ENCODE peak calls at places on chromosomes 16 and 17, in eight cellular contexts. S, O, B, L, C, W, A and F are unnamed samples.

GRCh38 chr16:4699030-4699556 is 5.7 kb downstream of the NUDT16L1 start:
- DNase-seq in S (no peak), O (no peak), B (no peak), L (no peak), C (no peak), W (no peak), A (no peak), F (no peak)

GRCh38 chr16:82867425-82867824 is 240.7 kb downstream of the CDH13 start:
- DNase-seq in S (no peak), O (no peak), B (no peak), L (no peak), C (no peak), W (no peak), A (no peak), F (no peak)

GRCh38 chr17:14428640-14429029 is 127.8 kb downstream of the HS3ST3B1 start:
- DNase-seq in S (no peak), O (no peak), B (peak; percentile 55), L (no peak), C (no peak), W (no peak), A (no peak), F (no peak)

GRCh38 chr17:36485027-36485426 is 1.5 kb upstream of the ZNHIT3 start:
- DNase-seq in S (no peak), O (no peak), B (no peak), L (no peak), C (no peak), W (no peak), A (no peak), F (no peak)

GRCh38 chr17:67221062-67221998 is 23.7 kb downstream of the HELZ start:
- DNase-seq in S (no peak), O (no peak), B (no peak), L (no peak), C (no peak), W (no peak), A (no peak), F (peak; percentile 21)

GRCh38 chr16:85046957-85047866 is 19.6 kb downstream of the KIAA0513 start:
- DNase-seq in S (no peak), O (no peak), B (peak; percentile 23), L (peak; percentile 76), C (no peak), W (no peak), A (no peak), F (no peak)

GRCh38 chr17:72878975-72879660 is 213.4 kb downstream of the SLC39A11 start:
- DNase-seq in S (no peak), O (no peak), B (no peak), L (no peak), C (no peak), W (no peak), A (no peak), F (no peak)

GRCh38 chr16:89261691-89262563 is 44.4 kb downstream of the ZNF778 start:
- DNase-seq in S (no peak), O (no peak), B (no peak), L (peak; percentile 40), C (no peak), W (no peak), A (no peak), F (no peak)

GRCh38 chr16:25006504-25007055 is 8.6 kb downstream of the ARHGAP17 start:
- DNase-seq in S (no peak), O (no peak), B (no peak), L (no peak), C (no peak), W (no peak), A (no peak), F (peak; percentile 81)

GRCh38 chr17:69909389-69909788 is 165.6 kb upstream of the KCNJ16 start:
- DNase-seq in S (no peak), O (no peak), B (no peak), L (no peak), C (no peak), W (no peak), A (no peak), F (no peak)

GRCh38 chr16:20901068-20901440 is 483 bp downstream of the LYRM1 start:
- DNase-seq in S (no peak), O (no peak), B (peak; percentile 47), L (no peak), C (no peak), W (no peak), A (peak; percentile 1), F (no peak)

GRCh38 chr16:66326995-66327513 is 39.4 kb upstream of the CDH5 start:
- DNase-seq in S (no peak), O (no peak), B (no peak), L (no peak), C (no peak), W (no peak), A (no peak), F (no peak)

GRCh38 chr17:73354423-73355284 is 42.9 kb upstream of the CDC42EP4 start:
- DNase-seq in S (no peak), O (no peak), B (no peak), L (no peak), C (no peak), W (no peak), A (no peak), F (no peak)

GRCh38 chr16:11190585-11191565 is 65.1 kb downstream of the SOCS1 start:
- DNase-seq in S (no peak), O (no peak), B (no peak), L (no peak), C (no peak), W (no peak), A (no peak), F (peak; percentile 31)

GRCh38 chr16:89759742-89760366 is 38.5 kb downstream of the ZNF276 start:
- DNase-seq in S (no peak), O (no peak), B (no peak), L (no peak), C (no peak), W (no peak), A (no peak), F (no peak)

GRCh38 chr16:47565454-47565853 is 104.3 kb downstream of the PHKB start:
- DNase-seq in S (no peak), O (no peak), B (no peak), L (no peak), C (peak; percentile 83), W (no peak), A (no peak), F (peak; percentile 73)

GRCh38 chr16:30794634-30795033 is 7.6 kb upstream of the ZNF629 start:
- DNase-seq in S (no peak), O (no peak), B (no peak), L (no peak), C (no peak), W (no peak), A (no peak), F (no peak)

GRCh38 chr16:11134722-11135121 is 121.3 kb downstream of the SOCS1 start:
- DNase-seq in S (no peak), O (no peak), B (no peak), L (no peak), C (no peak), W (no peak), A (no peak), F (no peak)

GRCh38 chr16:88596477-88596876 is 26.3 kb downstream of the ZC3H18 start:
- DNase-seq in S (no peak), O (no peak), B (no peak), L (no peak), C (no peak), W (no peak), A (no peak), F (no peak)

GRCh38 chr17:75090871-75091854 is 3.4 kb downstream of the SLC16A5 start:
- DNase-seq in S (no peak), O (no peak), B (no peak), L (peak; percentile 57), C (no peak), W (no peak), A (no peak), F (no peak)

DNA sequence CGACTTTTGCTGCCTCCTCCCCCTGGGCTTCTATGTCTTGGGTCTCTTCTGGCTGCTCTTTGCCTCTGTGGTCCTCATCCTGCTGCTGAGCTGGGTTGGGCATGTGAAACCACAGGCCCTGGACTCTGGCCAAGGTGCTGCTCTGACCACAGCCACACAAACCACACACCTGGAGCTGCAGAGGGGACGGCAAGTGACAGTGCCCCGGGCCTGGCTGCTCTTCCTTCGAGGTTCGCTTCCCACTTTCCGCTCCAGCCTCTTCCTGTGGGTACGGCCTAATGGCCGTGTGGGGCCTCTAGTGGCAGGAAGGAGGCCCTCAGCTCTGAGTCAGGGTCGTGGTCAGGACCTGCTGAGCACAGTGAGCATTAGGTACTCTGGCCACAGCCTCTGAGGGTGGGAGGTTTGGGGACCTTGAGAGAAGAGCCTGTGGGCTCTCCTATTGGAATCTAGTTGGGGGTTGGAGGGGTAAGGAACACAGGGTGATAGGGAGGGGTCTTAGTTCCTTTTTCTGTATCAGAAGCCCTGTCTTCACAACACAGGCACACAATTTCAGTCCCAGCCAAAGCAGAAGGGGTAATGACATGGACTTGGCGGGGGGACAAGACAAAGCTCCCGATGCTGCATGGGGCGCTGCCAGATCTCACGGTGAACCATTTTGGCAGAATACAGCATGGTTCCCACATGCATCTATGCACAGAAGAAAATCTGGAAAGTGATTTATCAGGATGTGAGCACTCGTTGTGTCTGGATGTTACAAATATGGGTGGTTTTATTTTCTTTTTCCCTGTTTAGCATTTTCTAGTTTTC is 2.3 kb downstream of the GP1BA start:
- DNase-seq in S (no peak), O (no peak), B (no peak), L (peak; percentile 69), C (no peak), W (no peak), A (no peak), F (no peak)
- H3K4me3 ChIP-seq in S (no peak overlapping the region), O (no peak overlapping the region), B (no peak overlapping the region), L (no peak overlapping the region), C (no peak overlapping the region), W (no peak overlapping the region), A (no peak overlapping the region), F (no peak overlapping the region)

DNA sequence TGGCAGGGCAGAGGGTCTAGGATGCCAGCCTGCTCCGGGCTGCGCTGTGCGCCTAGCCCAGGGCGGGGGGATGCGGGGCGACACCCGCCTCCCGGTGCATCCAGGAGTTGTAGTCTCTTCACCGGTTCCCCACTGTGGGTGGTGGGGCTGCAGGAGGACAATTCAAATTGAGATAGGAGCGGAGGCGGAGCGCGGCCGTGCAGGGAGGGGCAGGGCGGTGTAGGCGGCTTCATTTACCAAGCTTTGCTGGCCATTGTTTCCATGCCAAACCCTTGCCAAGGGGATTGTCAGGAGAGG is 2047.4 kb downstream of the TP53TG3F start:
- DNase-seq in S (no peak), O (no peak), B (no peak), L (no peak), C (no peak), W (no peak), A (no peak), F (no peak)
- H3K9me3 ChIP-seq in S (peaks cover 30% of the 10 kb centered on the region), O (peaks cover 34% of the 10 kb centered on the region), B (no peaks in the 10 kb centered on the region), L (no peaks in the 10 kb centered on the region), C (no peaks in the 10 kb centered on the region), W (peaks cover 14% of the 10 kb centered on the region), A (no peaks in the 10 kb centered on the region), F (no peaks in the 10 kb centered on the region)

GRCh38 chr17:41176744-41177387 is 1.2 kb downstream of the KRTAP4-2 start:
- DNase-seq in S (no peak), O (no peak), B (no peak), L (no peak), C (no peak), W (no peak), A (no peak), F (no peak)
- H3K4me3 ChIP-seq in S (no peak overlapping the region), O (no peak overlapping the region), B (no peak overlapping the region), L (no peak overlapping the region), C (no peak overlapping the region), W (no peak overlapping the region), A (no peak overlapping the region), F (no peak overlapping the region)

DNA sequence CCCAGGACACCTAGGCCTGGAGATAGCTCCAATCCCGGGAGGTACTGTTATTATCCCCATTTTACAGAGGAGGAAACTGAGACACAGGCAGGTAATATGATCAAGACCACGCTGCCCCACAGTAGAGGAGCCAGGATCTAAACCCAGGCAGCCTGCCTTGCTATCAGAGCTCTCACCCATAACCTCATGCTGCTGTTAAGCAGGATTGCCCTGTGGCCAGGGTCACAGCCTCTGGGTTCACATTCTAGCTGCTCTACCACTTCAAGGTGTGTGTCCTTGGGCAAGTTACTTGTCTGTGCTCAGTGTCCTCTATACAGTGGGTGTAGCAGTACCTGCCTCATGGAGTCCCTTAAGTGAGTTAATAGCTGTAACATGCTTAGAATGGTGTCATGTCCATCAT is 1015.3 kb downstream of the KCNJ18 start:
- DNase-seq in S (no peak), O (no peak), B (no peak), L (no peak), C (no peak), W (no peak), A (no peak), F (no peak)
- H3K9me3 ChIP-seq in S (peaks cover 32% of the 10 kb centered on the region), O (peaks cover 49% of the 10 kb centered on the region), B (no peaks in the 10 kb centered on the region), L (no peaks in the 10 kb centered on the region), C (no peaks in the 10 kb centered on the region), W (peaks cover 31% of the 10 kb centered on the region), A (no peaks in the 10 kb centered on the region), F (no peaks in the 10 kb centered on the region)